ENCODE peak calls at places on chromosome 6, in four cellular contexts. C, L, P and H are unnamed samples. For H3K9me3, the result is how much of the 10 kb centered on the place peaks cover.

GRCh38 chr6:41824571-41825569 is 37.4 kb downstream of the TOMM6 start:
- DNase-seq in C (no peak), L (no peak), P (no peak), H (no peak)

GRCh38 chr6:50113114-50113857 is 63.6 kb upstream of the DEFB112 start:
- DNase-seq in C (no peak), L (peak), P (no peak), H (no peak)

GRCh38 chr6:56642366-56643261 is at the start of gene DST:
- DNase-seq in P (no peak), L (no peak), C (no peak), H (no peak)

GRCh38 chr6:156773935-156774871 is 3.0 kb upstream of the ARID1B start:
- DNase-seq in P (no peak), C (no peak), L (no peak), H (no peak)

GRCh38 chr6:61044011-61044410 is 1242.0 kb downstream of the KHDRBS2 start:
- DNase-seq in L (no peak), P (no peak), C (no peak), H (no peak)

GRCh38 chr6:158040051-158040803 is 58.6 kb downstream of the SYNJ2 start:
- DNase-seq in C (no peak), P (no peak), L (no peak), H (no peak)

GRCh38 chr6:163164175-163164900 is 250.2 kb upstream of the QKI start:
- DNase-seq in L (no peak), P (no peak), C (no peak), H (no peak)

GRCh38 chr6:32081168-32081624 is 27.9 kb downstream of the TNXB start:
- DNase-seq in L (peak), P (peak), C (no peak), H (no peak)

GRCh38 chr6:80872951-80873308 is 766.5 kb downstream of the BCKDHB start:
- DNase-seq in P (no peak), L (no peak), C (no peak), H (no peak)

GRCh38 chr6:145206247-145206907 is 528.9 kb downstream of the EPM2A start:
- DNase-seq in C (no peak), P (no peak), L (no peak), H (no peak)

GRCh38 chr6:21707527-21707926 is 114.0 kb downstream of the SOX4 start:
- DNase-seq in P (no peak), C (no peak), L (no peak), H (no peak)

GRCh38 chr6:11023032-11023431 is 21.1 kb downstream of the ELOVL2 start:
- DNase-seq in L (no peak), P (no peak), C (no peak), H (no peak)

DNA sequence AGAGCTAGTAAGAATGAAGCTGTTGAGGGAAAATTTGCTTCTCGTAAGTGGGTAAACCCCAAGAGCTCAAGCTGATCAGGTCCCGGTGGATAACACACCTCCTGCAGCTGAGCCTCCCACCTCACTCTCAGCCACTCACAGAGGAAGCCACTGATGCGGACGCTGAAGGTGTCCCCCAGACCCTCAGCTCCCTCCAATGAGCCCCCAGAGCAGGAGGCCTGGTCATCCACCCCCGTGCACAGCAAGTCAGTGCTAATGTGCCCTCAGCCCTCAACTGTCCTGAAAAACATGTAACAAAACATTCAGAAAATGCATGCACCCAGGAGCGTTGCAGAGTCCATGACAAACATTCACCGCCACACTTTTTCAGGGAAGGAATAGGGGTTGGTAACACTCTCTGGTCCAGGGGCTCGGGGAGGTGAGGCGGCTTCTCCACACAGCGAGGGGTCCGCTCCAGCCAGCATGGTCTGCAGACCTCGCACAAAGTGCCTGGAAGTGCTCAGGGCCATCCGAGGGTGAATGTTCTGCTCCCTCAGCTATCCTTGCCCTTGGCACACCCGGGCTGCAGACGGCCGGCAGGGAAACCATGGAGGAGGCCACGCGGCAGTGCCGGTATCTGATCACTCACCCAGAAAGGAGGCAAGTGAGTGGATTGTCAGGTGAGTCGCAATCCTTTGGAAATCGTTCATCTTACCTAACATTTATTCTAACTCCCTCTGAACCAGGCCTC is 62.1 kb downstream of the DLL1 start:
- DNase-seq in C (no peak), L (peak), P (no peak), H (no peak)
- H3K9me3 ChIP-seq in C (under half), L (under half), P (under half), H (under half)

DNA sequence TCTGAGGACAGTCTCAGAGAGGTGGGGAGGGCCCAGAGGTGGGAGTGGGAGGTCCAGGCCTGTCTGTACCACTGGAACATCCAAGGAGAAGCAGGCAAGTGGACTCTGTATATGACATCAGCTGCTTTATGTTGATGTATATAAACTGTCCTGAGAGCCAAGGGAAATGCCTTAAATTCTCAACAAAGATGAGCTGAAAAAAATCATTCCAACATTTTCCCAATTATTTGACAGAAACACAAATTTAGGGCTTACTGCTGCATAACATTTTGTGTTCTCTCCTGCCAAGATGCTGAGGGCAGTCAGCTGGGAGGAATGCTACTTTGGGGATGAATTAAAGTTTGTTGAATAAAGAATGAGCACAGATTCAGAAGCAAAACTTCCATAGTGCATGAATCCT is 52.8 kb downstream of the FOXC1 start:
- DNase-seq in L (no peak), P (no peak), C (no peak), H (no peak)
- H3K9me3 ChIP-seq in L (under half), P (under half), C (under half), H (under half)

DNA sequence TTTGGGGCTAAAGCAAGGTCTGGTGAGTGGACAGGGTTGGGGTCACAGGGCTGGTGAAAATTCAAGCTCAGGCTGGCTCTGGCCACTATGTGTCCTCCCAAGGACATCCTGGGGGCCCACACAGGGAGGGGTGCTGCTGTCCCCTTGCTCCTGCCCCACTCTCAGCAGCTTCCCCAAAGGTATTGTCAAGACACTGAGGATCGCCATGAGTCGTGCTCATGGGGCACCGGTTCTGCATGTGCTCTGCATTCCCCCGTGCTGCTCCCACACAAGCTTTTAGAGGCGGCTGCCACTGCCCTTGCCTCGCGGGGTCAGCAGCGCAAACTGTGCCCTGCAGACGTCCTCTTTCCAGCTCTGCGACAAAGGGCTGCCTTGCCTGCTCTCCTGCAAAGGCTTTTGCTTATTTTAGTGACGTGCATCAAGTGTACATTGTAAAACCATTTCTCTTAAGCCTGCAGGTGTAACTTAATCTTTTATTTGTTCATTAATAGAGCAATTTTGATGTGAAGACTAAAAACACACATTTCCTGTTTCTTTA is 179.9 kb downstream of the ERMARD start:
- DNase-seq in P (no peak), C (no peak), L (no peak), H (no peak)
- H3K9me3 ChIP-seq in P (under half), C (under half), L (under half), H (under half)

GRCh38 chr6:168037242-168037641 is 39.8 kb downstream of the KIF25 start:
- DNase-seq in P (no peak), C (no peak), L (no peak), H (no peak)
- H3K9me3 ChIP-seq in P (under half), C (under half), L (under half), H (under half)

DNA sequence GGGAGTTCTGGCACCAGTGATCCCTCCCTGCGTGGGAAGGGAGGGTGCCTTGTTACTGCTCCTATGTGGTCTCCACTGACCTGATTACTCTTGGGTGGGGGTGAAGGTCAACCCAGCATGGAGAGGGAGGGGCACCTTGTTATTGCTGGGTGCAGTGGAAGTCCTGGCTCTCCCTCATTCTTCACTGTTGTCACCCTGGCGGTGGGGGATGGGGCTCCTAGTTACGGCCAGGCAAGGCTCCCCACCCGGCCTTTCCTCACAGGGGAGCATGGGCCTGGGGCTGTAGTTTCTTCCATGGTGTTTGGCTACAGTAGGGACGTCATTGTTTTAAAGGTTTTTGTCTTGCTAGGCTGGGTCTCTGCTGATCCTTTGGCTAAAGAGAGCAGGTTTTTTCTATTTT is 40.8 kb downstream of the PACSIN1 start:
- DNase-seq in L (no peak), C (no peak), P (no peak), H (no peak)
- H3K9me3 ChIP-seq in L (under half), C (under half), P (under half), H (under half)

GRCh38 chr6:82458705-82459104 is 95.1 kb downstream of the TPBG start:
- DNase-seq in C (no peak), P (no peak), L (no peak), H (no peak)
- H3K9me3 ChIP-seq in C (under half), P (under half), L (under half), H (under half)

GRCh38 chr6:26126394-26127221 is 39.4 kb downstream of the HFE start:
- DNase-seq in C (no peak), P (no peak), L (no peak), H (no peak)

GRCh38 chr6:26123675-26124549 is 36.7 kb downstream of the HFE start:
- DNase-seq in L (peak), P (peak), C (peak), H (peak)

GRCh38 chr6:26125015-26125690 is 37.9 kb downstream of the HFE start:
- DNase-seq in C (peak), P (no peak), L (no peak), H (no peak)

GRCh38 chr6:26122793-26123674 is 35.8 kb downstream of the HFE start:
- DNase-seq in P (peak), C (peak), L (peak), H (peak)

GRCh38 chr6:26124550-26125014 is 37.4 kb downstream of the HFE start:
- DNase-seq in C (no peak), P (no peak), L (no peak), H (peak)
- H3K9me3 ChIP-seq in C (under half), P (under half), L (under half), H (under half)

GRCh38 chr6:87257046-87257445 is 65.3 kb upstream of the SMIM8 start:
- DNase-seq in P (no peak), C (no peak), L (no peak), H (no peak)
- H3K9me3 ChIP-seq in P (under half), C (under half), L (under half), H (under half)

GRCh38 chr6:155611742-155612141 is 156.1 kb upstream of the NOX3 start:
- DNase-seq in P (no peak), L (no peak), C (no peak), H (no peak)
- H3K9me3 ChIP-seq in P (under half), L (under half), C (under half), H (under half)

DNA sequence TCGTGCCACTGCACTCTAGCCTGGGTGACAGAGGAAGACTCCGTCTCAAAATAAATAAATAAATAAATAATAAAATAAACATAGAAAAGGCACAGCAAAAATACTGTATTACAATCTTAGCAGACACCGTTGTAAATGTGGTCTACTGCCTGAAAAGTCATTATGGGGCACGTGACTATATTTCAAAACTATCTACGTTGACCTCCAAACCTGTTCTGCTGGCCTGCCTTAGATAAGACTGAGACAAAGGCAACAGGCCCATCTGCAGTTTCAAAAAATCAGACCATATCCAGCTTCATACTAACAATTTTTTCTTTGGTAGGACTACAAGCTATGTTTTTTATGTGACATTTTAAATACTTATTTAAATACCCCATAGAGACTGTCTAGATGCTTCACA is 59.1 kb downstream of the AGPAT4 start:
- DNase-seq in C (no peak), L (no peak), P (no peak), H (no peak)
- H3K9me3 ChIP-seq in C (under half), L (under half), P (under half), H (under half)